ENCODE peak calls at places on chromosomes 6 and 20, in nine cellular contexts. E, H, A, U, S, I, Q, Y and K are unnamed samples.
A peak's percentile ranks its signal among the peaks of the same experiment; 100 is the strongest.

GRCh38 chr6:75863001-75863400 is 114.0 kb downstream of the MYO6 start:
- DNase-seq in E (no peak), H (no peak), A (no peak), U (no peak), S (no peak), I (no peak), Q (no peak), Y (no peak), K (no peak)

GRCh38 chr20:4070323-4071176 is 55.2 kb upstream of the RNF24 start:
- DNase-seq in E (no peak), H (no peak), A (no peak), U (no peak), S (no peak), I (no peak), Q (no peak), Y (no peak), K (no peak)

GRCh38 chr20:64102647-64103354 is 4.6 kb downstream of the NPBWR2 start:
- DNase-seq in E (no peak), H (no peak), A (no peak), U (no peak), S (no peak), I (no peak), Q (no peak), Y (peak; percentile 63), K (no peak)

GRCh38 chr20:507006-507758 is 36.4 kb downstream of the CSNK2A1 start:
- DNase-seq in E (no peak), H (no peak), A (no peak), U (no peak), S (no peak), I (no peak), Q (no peak), Y (no peak), K (no peak)

GRCh38 chr20:17556842-17557674 is 12.8 kb upstream of the DSTN start:
- DNase-seq in E (no peak), H (no peak), A (no peak), U (no peak), S (no peak), I (peak; percentile 45), Q (peak; percentile 50), Y (no peak), K (no peak)

GRCh38 chr6:106347219-106347618 is 13.3 kb upstream of the CRYBG1 start:
- DNase-seq in E (no peak), H (no peak), A (no peak), U (no peak), S (no peak), I (no peak), Q (no peak), Y (no peak), K (no peak)

GRCh38 chr6:87393026-87393622 is 14.6 kb upstream of the CFAP206 start:
- DNase-seq in E (peak; percentile 70), H (no peak), A (peak; percentile 3), U (no peak), S (peak; percentile 41), I (peak; percentile 68), Q (peak; percentile 66), Y (peak; percentile 37), K (peak; percentile 32)

GRCh38 chr6:161507375-161507774 is 233.5 kb upstream of the AGPAT4 start:
- DNase-seq in E (no peak), H (no peak), A (no peak), U (no peak), S (no peak), I (no peak), Q (no peak), Y (no peak), K (no peak)

GRCh38 chr20:14510341-14510740 is 172.9 kb upstream of the FLRT3 start:
- DNase-seq in E (no peak), H (no peak), A (no peak), U (no peak), S (no peak), I (no peak), Q (no peak), Y (no peak), K (no peak)

GRCh38 chr6:127690092-127690491 is 113.1 kb downstream of the C6orf58 start:
- DNase-seq in E (no peak), H (no peak), A (no peak), U (no peak), S (no peak), I (peak; percentile 21), Q (peak; percentile 29), Y (no peak), K (no peak)

GRCh38 chr20:35662541-35662940 is 2.2 kb downstream of the CPNE1 start:
- DNase-seq in E (no peak), H (no peak), A (no peak), U (no peak), S (peak; percentile 23), I (no peak), Q (no peak), Y (no peak), K (no peak)

GRCh38 chr6:139644821-139645220 is 270.4 kb upstream of the CITED2 start:
- DNase-seq in E (no peak), H (no peak), A (no peak), U (no peak), S (no peak), I (no peak), Q (no peak), Y (no peak), K (no peak)

GRCh38 chr6:156950084-156950483 is 172.9 kb downstream of the ARID1B start:
- DNase-seq in E (no peak), H (no peak), A (no peak), U (no peak), S (no peak), I (no peak), Q (no peak), Y (no peak), K (no peak)

GRCh38 chr6:150527100-150527499 is 72.6 kb upstream of the PLEKHG1 start:
- DNase-seq in E (no peak), H (no peak), A (no peak), U (no peak), S (no peak), I (no peak), Q (peak; percentile 46), Y (no peak), K (no peak)